ENCODE peak calls at places on chromosomes 4 and X, in seven cellular contexts. One of them, this sample, is unnamed.

GRCh38 chr4:88446124-88446523 is 10.8 kb upstream of the HERC5 start:
- DNase-seq in PC-9: no peak
- DNase-seq in PC-3: peak; percentile 7
- DNase-seq in omental fat pad: no peak
- DNase-seq in adrenal gland: no peak
- DNase-seq in neural crest cell: no peak
- DNase-seq in suprapubic skin: no peak
- DNase-seq in this sample: no peak

GRCh38 chr4:170003071-170004070 is 22.8 kb downstream of the MFAP3L start:
- DNase-seq in PC-9: no peak
- DNase-seq in PC-3: no peak
- DNase-seq in omental fat pad: no peak
- DNase-seq in adrenal gland: no peak
- DNase-seq in neural crest cell: no peak
- DNase-seq in suprapubic skin: no peak
- DNase-seq in this sample: no peak

GRCh38 chrX:39758791-39759525 is 338.8 kb downstream of the BCOR start:
- DNase-seq in PC-9: no peak
- DNase-seq in PC-3: no peak
- DNase-seq in omental fat pad: no peak
- DNase-seq in adrenal gland: no peak
- DNase-seq in neural crest cell: no peak
- DNase-seq in suprapubic skin: no peak
- DNase-seq in this sample: no peak

GRCh38 chr4:2684486-2684885 is 71.7 kb downstream of the TNIP2 start:
- DNase-seq in PC-9: no peak
- DNase-seq in PC-3: no peak
- DNase-seq in omental fat pad: no peak
- DNase-seq in adrenal gland: no peak
- DNase-seq in neural crest cell: no peak
- DNase-seq in suprapubic skin: no peak
- DNase-seq in this sample: no peak

GRCh38 chrX:155048997-155049619 is 21.8 kb downstream of the CMC4 start:
- DNase-seq in PC-9: peak; percentile 21
- DNase-seq in PC-3: peak; percentile 57
- DNase-seq in omental fat pad: no peak
- DNase-seq in adrenal gland: peak; percentile 74
- DNase-seq in neural crest cell: peak; percentile 44
- DNase-seq in suprapubic skin: no peak
- DNase-seq in this sample: no peak

GRCh38 chr4:183142566-183143545 is 43.8 kb downstream of the WWC2 start:
- DNase-seq in PC-9: peak; percentile 56
- DNase-seq in PC-3: peak; percentile 85
- DNase-seq in omental fat pad: no peak
- DNase-seq in adrenal gland: peak; percentile 82
- DNase-seq in neural crest cell: no peak
- DNase-seq in suprapubic skin: no peak
- DNase-seq in this sample: no peak

GRCh38 chr4:3112241-3112978 is 37.9 kb downstream of the HTT start:
- DNase-seq in PC-9: no peak
- DNase-seq in PC-3: no peak
- DNase-seq in omental fat pad: no peak
- DNase-seq in adrenal gland: no peak
- DNase-seq in neural crest cell: no peak
- DNase-seq in suprapubic skin: no peak
- DNase-seq in this sample: no peak

GRCh38 chrX:7115557-7115956 is 32.0 kb upstream of the STS start:
- DNase-seq in PC-9: no peak
- DNase-seq in PC-3: no peak
- DNase-seq in omental fat pad: no peak
- DNase-seq in adrenal gland: no peak
- DNase-seq in neural crest cell: no peak
- DNase-seq in suprapubic skin: no peak
- DNase-seq in this sample: no peak

GRCh38 chr4:13558881-13559280 is 14.6 kb upstream of the NKX3-2 start:
- DNase-seq in PC-9: no peak
- DNase-seq in PC-3: peak; percentile 21
- DNase-seq in omental fat pad: no peak
- DNase-seq in adrenal gland: no peak
- DNase-seq in neural crest cell: no peak
- DNase-seq in suprapubic skin: no peak
- DNase-seq in this sample: no peak

GRCh38 chr4:79290376-79290775 is 35.5 kb downstream of the NAA11 start:
- DNase-seq in PC-9: no peak
- DNase-seq in PC-3: no peak
- DNase-seq in omental fat pad: no peak
- DNase-seq in adrenal gland: no peak
- DNase-seq in neural crest cell: no peak
- DNase-seq in suprapubic skin: no peak
- DNase-seq in this sample: no peak

GRCh38 chr4:21769404-21770147 is 179.0 kb downstream of the KCNIP4 start:
- DNase-seq in PC-9: no peak
- DNase-seq in PC-3: peak; percentile 79
- DNase-seq in omental fat pad: no peak
- DNase-seq in adrenal gland: no peak
- DNase-seq in neural crest cell: no peak
- DNase-seq in suprapubic skin: no peak
- DNase-seq in this sample: no peak

GRCh38 chr4:32985256-32985655 is 2265.1 kb downstream of the PCDH7 start:
- DNase-seq in PC-9: no peak
- DNase-seq in PC-3: peak; percentile 56
- DNase-seq in omental fat pad: no peak
- DNase-seq in adrenal gland: no peak
- DNase-seq in neural crest cell: no peak
- DNase-seq in suprapubic skin: no peak
- DNase-seq in this sample: no peak

GRCh38 chrX:54785901-54786300 is 12.2 kb downstream of the ITIH6 start:
- DNase-seq in PC-9: no peak
- DNase-seq in PC-3: peak; percentile 7
- DNase-seq in omental fat pad: no peak
- DNase-seq in adrenal gland: no peak
- DNase-seq in neural crest cell: no peak
- DNase-seq in suprapubic skin: no peak
- DNase-seq in this sample: no peak

GRCh38 chrX:19373034-19373891 is 29.5 kb downstream of the PDHA1 start:
- DNase-seq in PC-9: no peak
- DNase-seq in PC-3: no peak
- DNase-seq in omental fat pad: no peak
- DNase-seq in adrenal gland: no peak
- DNase-seq in neural crest cell: no peak
- DNase-seq in suprapubic skin: no peak
- DNase-seq in this sample: no peak

GRCh38 chr4:137861682-137862081 is 329.4 kb upstream of the PCDH18 start:
- DNase-seq in PC-9: no peak
- DNase-seq in PC-3: peak; percentile 25
- DNase-seq in omental fat pad: no peak
- DNase-seq in adrenal gland: no peak
- DNase-seq in neural crest cell: no peak
- DNase-seq in suprapubic skin: no peak
- DNase-seq in this sample: no peak

GRCh38 chrX:154486396-154487207 is at the start of gene UBL4A:
- DNase-seq in PC-9: peak; percentile 93
- DNase-seq in PC-3: peak; percentile 79
- DNase-seq in omental fat pad: no peak
- DNase-seq in adrenal gland: peak; percentile 71
- DNase-seq in neural crest cell: peak; percentile 31
- DNase-seq in suprapubic skin: no peak
- DNase-seq in this sample: peak; percentile 44

GRCh38 chr4:769511-769910 is 56.4 kb downstream of the CPLX1 start:
- DNase-seq in PC-9: no peak
- DNase-seq in PC-3: no peak
- DNase-seq in omental fat pad: no peak
- DNase-seq in adrenal gland: no peak
- DNase-seq in neural crest cell: no peak
- DNase-seq in suprapubic skin: no peak
- DNase-seq in this sample: no peak

GRCh38 chrX:135737361-135738071 is 24.1 kb downstream of the CT45A1 start:
- DNase-seq in PC-9: no peak
- DNase-seq in PC-3: peak; percentile 42
- DNase-seq in omental fat pad: no peak
- DNase-seq in adrenal gland: no peak
- DNase-seq in neural crest cell: no peak
- DNase-seq in suprapubic skin: no peak
- DNase-seq in this sample: no peak

GRCh38 chrX:153459976-153460375 is 10.4 kb downstream of the HAUS7 start:
- DNase-seq in PC-9: no peak
- DNase-seq in PC-3: no peak
- DNase-seq in omental fat pad: no peak
- DNase-seq in adrenal gland: no peak
- DNase-seq in neural crest cell: no peak
- DNase-seq in suprapubic skin: no peak
- DNase-seq in this sample: no peak

GRCh38 chr4:14375816-14376215 is 626.5 kb upstream of the CPEB2 start:
- DNase-seq in PC-9: peak; percentile 1
- DNase-seq in PC-3: peak; percentile 55
- DNase-seq in omental fat pad: no peak
- DNase-seq in adrenal gland: no peak
- DNase-seq in neural crest cell: no peak
- DNase-seq in suprapubic skin: no peak
- DNase-seq in this sample: no peak

GRCh38 chr4:156686120-156686519 is 285.5 kb downstream of the PDGFC start:
- DNase-seq in PC-9: no peak
- DNase-seq in PC-3: no peak
- DNase-seq in omental fat pad: no peak
- DNase-seq in adrenal gland: no peak
- DNase-seq in neural crest cell: no peak
- DNase-seq in suprapubic skin: no peak
- DNase-seq in this sample: no peak

GRCh38 chrX:27591938-27592337 is 1.8 kb downstream of the DCAF8L2 start:
- DNase-seq in PC-9: no peak
- DNase-seq in PC-3: no peak
- DNase-seq in omental fat pad: no peak
- DNase-seq in adrenal gland: no peak
- DNase-seq in neural crest cell: no peak
- DNase-seq in suprapubic skin: no peak
- DNase-seq in this sample: no peak

GRCh38 chr4:161419822-161420221 is 744.0 kb downstream of the FSTL5 start:
- DNase-seq in PC-9: no peak
- DNase-seq in PC-3: peak; percentile 10
- DNase-seq in omental fat pad: no peak
- DNase-seq in adrenal gland: peak; percentile 51
- DNase-seq in neural crest cell: no peak
- DNase-seq in suprapubic skin: no peak
- DNase-seq in this sample: no peak
- TF ChIP-seq CTCF in PC-9: peak; percentile 21
- TF ChIP-seq CTCF in PC-3: peak; percentile 45
- TF ChIP-seq CTCF in omental fat pad: no peak
- TF ChIP-seq CTCF in adrenal gland: peak; percentile 18
- TF ChIP-seq CTCF in neural crest cell: peak; percentile 43
- TF ChIP-seq CTCF in suprapubic skin: no peak
- TF ChIP-seq CTCF in this sample: no peak

DNA sequence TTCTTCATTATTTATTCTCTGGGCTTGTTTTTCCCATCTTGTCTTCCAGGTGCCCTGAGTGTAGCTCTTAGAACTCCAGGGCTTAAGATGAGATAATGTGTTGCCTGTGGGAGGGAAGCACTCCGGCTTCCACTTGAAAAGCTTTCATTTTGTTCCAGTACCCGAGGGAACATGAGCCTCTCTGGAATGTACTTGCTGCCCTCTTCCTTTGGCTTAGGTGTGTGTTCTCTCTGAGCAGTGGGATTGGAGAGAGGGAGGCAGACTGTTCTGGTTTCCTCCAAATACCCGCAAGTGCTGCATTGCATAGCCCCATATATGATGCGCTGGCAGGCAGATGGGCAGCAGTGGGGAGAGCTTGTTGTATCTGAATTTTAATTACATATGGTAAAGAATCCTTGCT is 861 bp upstream of the DTHD1 start:
- DNase-seq in PC-9: no peak
- DNase-seq in PC-3: no peak
- DNase-seq in omental fat pad: no peak
- DNase-seq in adrenal gland: no peak
- DNase-seq in neural crest cell: no peak
- DNase-seq in suprapubic skin: no peak
- DNase-seq in this sample: no peak
- TF ChIP-seq CTCF in PC-9: no peak
- TF ChIP-seq CTCF in PC-3: no peak
- TF ChIP-seq CTCF in omental fat pad: no peak
- TF ChIP-seq CTCF in adrenal gland: no peak
- TF ChIP-seq CTCF in neural crest cell: no peak
- TF ChIP-seq CTCF in suprapubic skin: no peak
- TF ChIP-seq CTCF in this sample: no peak

DNA sequence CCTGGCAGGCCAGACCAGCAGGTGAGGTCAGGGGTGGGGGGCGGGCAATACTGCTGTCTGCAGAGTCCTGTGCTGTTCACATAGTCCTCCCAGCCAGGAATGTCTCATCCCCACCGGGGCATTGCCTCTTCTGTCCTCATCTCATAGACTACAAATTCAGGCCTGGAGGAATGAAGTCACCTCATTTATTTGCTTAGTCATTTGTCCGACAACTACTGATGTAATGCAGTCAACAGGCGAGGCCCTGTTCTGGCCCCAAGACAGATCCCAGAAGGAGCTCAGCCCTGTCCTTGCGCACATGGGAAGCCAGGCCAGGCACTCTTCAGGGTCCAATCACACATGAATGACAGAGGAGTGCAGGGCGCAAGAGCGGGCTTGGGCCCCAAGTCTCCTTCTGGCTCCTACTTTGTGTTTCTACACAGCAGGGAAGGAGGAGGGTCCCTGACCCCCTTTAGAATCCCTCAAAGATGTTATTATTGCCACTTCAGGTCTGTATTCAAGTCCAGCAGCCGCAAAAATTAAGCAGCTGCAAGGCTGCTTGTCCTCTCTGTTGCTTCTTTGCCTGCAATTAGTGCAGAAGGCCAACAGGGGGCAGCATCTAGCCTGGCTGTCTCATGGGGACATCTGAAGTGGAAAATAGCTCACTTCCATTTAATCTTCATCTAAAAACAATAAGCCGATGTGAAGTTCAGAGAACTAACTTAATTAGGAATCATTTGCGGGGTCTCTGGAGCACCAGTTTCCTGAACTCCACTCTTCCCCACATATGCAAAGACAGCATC is 15.2 kb upstream of the HMX1 start:
- DNase-seq in PC-9: no peak
- DNase-seq in PC-3: peak; percentile 2
- DNase-seq in omental fat pad: no peak
- DNase-seq in adrenal gland: no peak
- DNase-seq in neural crest cell: no peak
- DNase-seq in suprapubic skin: no peak
- DNase-seq in this sample: no peak
- TF ChIP-seq CTCF in PC-9: peak; percentile 58
- TF ChIP-seq CTCF in PC-3: peak; percentile 58
- TF ChIP-seq CTCF in omental fat pad: no peak
- TF ChIP-seq CTCF in adrenal gland: no peak
- TF ChIP-seq CTCF in neural crest cell: peak; percentile 56
- TF ChIP-seq CTCF in suprapubic skin: no peak
- TF ChIP-seq CTCF in this sample: no peak

GRCh38 chr4:83281326-83281725 is 3.3 kb downstream of the COQ2 start:
- DNase-seq in PC-9: no peak
- DNase-seq in PC-3: peak; percentile 4
- DNase-seq in omental fat pad: no peak
- DNase-seq in adrenal gland: no peak
- DNase-seq in neural crest cell: no peak
- DNase-seq in suprapubic skin: no peak
- DNase-seq in this sample: no peak

GRCh38 chr4:83285022-83285387 is 407 bp upstream of the COQ2 start:
- DNase-seq in PC-9: no peak
- DNase-seq in PC-3: peak; percentile 8
- DNase-seq in omental fat pad: no peak
- DNase-seq in adrenal gland: peak; percentile 72
- DNase-seq in neural crest cell: no peak
- DNase-seq in suprapubic skin: no peak
- DNase-seq in this sample: no peak

GRCh38 chr4:83282049-83282535 is 2.5 kb downstream of the COQ2 start:
- DNase-seq in PC-9: peak; percentile 13
- DNase-seq in PC-3: peak; percentile 74
- DNase-seq in omental fat pad: no peak
- DNase-seq in adrenal gland: no peak
- DNase-seq in neural crest cell: peak; percentile 64
- DNase-seq in suprapubic skin: no peak
- DNase-seq in this sample: peak; percentile 34

GRCh38 chr4:83284161-83285021 is at the start of gene COQ2:
- DNase-seq in PC-9: peak; percentile 89
- DNase-seq in PC-3: peak; percentile 87
- DNase-seq in omental fat pad: peak; percentile 86
- DNase-seq in adrenal gland: peak; percentile 98
- DNase-seq in neural crest cell: peak; percentile 93
- DNase-seq in suprapubic skin: peak; percentile 97
- DNase-seq in this sample: peak; percentile 96
- TF ChIP-seq CTCF in PC-9: no peak
- TF ChIP-seq CTCF in PC-3: peak; percentile 15
- TF ChIP-seq CTCF in omental fat pad: no peak
- TF ChIP-seq CTCF in adrenal gland: peak; percentile 9
- TF ChIP-seq CTCF in neural crest cell: peak; percentile 42
- TF ChIP-seq CTCF in suprapubic skin: peak; percentile 44
- TF ChIP-seq CTCF in this sample: no peak

This sample was measured in natural killer cell.